ENCODE peak calls at places on chromosomes 7 and 10, in ten cellular contexts. V, E, G, Z, M, T, P, O, L and A are unnamed samples. For H3K27me3, the result is how much of the 10 kb centered on the place peaks cover.

GRCh38 chr7:66557214-66558200 is 71.2 kb upstream of the KCTD7 start:
- DNase-seq in L (peak), P (peak), E (peak), Z (no peak), O (peak), G (peak), M (peak), T (peak), V (no peak), A (peak)

GRCh38 chr10:93420091-93420490 is 62.0 kb downstream of the MYOF start:
- DNase-seq in Z (no peak), P (no peak), M (no peak), E (no peak), G (no peak), L (no peak), V (peak), O (no peak), T (no peak), A (no peak)

GRCh38 chr10:96380821-96381220 is 22.0 kb upstream of the OPALIN start:
- DNase-seq in M (no peak), V (no peak), Z (no peak), O (no peak), P (no peak), T (no peak), G (no peak), L (no peak), E (no peak), A (no peak)

GRCh38 chr7:50339990-50340500 is 35.5 kb downstream of the IKZF1 start:
- DNase-seq in M (no peak), O (no peak), E (no peak), L (no peak), P (no peak), T (no peak), G (no peak), Z (no peak), V (no peak), A (no peak)

GRCh38 chr7:151404216-151405011 is 5.4 kb downstream of the WDR86 start:
- DNase-seq in T (peak), L (no peak), Z (no peak), O (peak), V (peak), P (no peak), G (peak), E (peak), M (no peak), A (no peak)

GRCh38 chr10:130358981-130359650 is 222.9 kb downstream of the GLRX3 start:
- DNase-seq in G (peak), E (no peak), M (no peak), O (no peak), Z (no peak), V (no peak), P (peak), T (no peak), L (no peak), A (no peak)

GRCh38 chr7:3537210-3537875 is 236.3 kb downstream of the SDK1 start:
- DNase-seq in G (no peak), P (no peak), Z (no peak), T (peak), O (no peak), L (no peak), E (no peak), M (no peak), V (peak), A (no peak)

GRCh38 chr7:70569335-70569819 is 562.6 kb upstream of the GALNT17 start:
- DNase-seq in V (peak), O (no peak), Z (peak), G (no peak), M (no peak), T (no peak), L (no peak), P (no peak), E (no peak), A (no peak)

GRCh38 chr7:79132844-79133451 is 320.5 kb downstream of the MAGI2 start:
- DNase-seq in O (no peak), Z (no peak), G (no peak), L (no peak), V (no peak), M (peak), P (no peak), E (no peak), T (no peak), A (no peak)

GRCh38 chr10:75696536-75696935 is 265.1 kb downstream of the LRMDA start:
- DNase-seq in O (no peak), L (no peak), E (no peak), G (no peak), P (no peak), M (no peak), Z (no peak), T (no peak), V (no peak), A (no peak)

GRCh38 chr7:92403760-92404074 is 43.6 kb upstream of the GATAD1 start:
- DNase-seq in M (no peak), V (no peak), T (no peak), O (peak), E (no peak), L (no peak), Z (no peak), P (no peak), G (no peak), A (no peak)

GRCh38 chr7:124489925-124490324 is 275.7 kb downstream of the GPR37 start:
- DNase-seq in E (no peak), L (no peak), G (no peak), P (no peak), T (no peak), M (no peak), Z (no peak), V (no peak), O (no peak), A (no peak)

GRCh38 chr7:87672217-87672616 is 44.0 kb downstream of the RUNDC3B start:
- DNase-seq in Z (no peak), P (no peak), L (no peak), M (no peak), G (no peak), O (no peak), T (no peak), V (no peak), E (no peak), A (no peak)

GRCh38 chr7:64877714-64878610 is 25.1 kb upstream of the ZNF273 start:
- DNase-seq in Z (no peak), V (no peak), M (no peak), E (peak), P (no peak), T (no peak), O (no peak), G (peak), L (no peak), A (no peak)

GRCh38 chr10:80252296-80252887 is 37.1 kb downstream of the MAT1A start:
- DNase-seq in M (no peak), E (no peak), L (no peak), Z (no peak), G (no peak), V (no peak), P (peak), O (no peak), T (no peak), A (no peak)

GRCh38 chr7:151539055-151539714 is 19.5 kb upstream of the RHEB start:
- DNase-seq in L (peak), E (no peak), G (no peak), Z (no peak), P (no peak), O (peak), V (no peak), T (no peak), M (no peak), A (no peak)

GRCh38 chr7:91140982-91141381 is 123.3 kb upstream of the FZD1 start:
- DNase-seq in E (no peak), Z (no peak), M (no peak), L (no peak), T (no peak), G (no peak), P (no peak), V (no peak), O (no peak), A (no peak)

GRCh38 chr10:50885097-50885859 is at the start of gene A1CF:
- DNase-seq in E (no peak), V (no peak), Z (no peak), O (no peak), T (no peak), L (no peak), M (no peak), G (no peak), P (no peak), A (no peak)

GRCh38 chr7:157664866-157665633 is 328.2 kb downstream of the DNAJB6 start:
- DNase-seq in Z (no peak), L (no peak), P (no peak), T (no peak), O (no peak), E (no peak), G (peak), M (no peak), V (no peak), A (no peak)

GRCh38 chr7:148708026-148708685 is 9.5 kb downstream of the CUL1 start:
- DNase-seq in P (peak), L (no peak), T (no peak), E (no peak), Z (no peak), M (no peak), V (no peak), O (no peak), G (no peak), A (no peak)

GRCh38 chr7:138756591-138757222 is 41.1 kb upstream of the TMEM213 start:
- DNase-seq in L (no peak), O (no peak), Z (no peak), M (no peak), G (no peak), T (peak), P (no peak), E (no peak), V (no peak), A (no peak)

GRCh38 chr7:87517136-87517805 is 41.8 kb upstream of the ABCB4 start:
- DNase-seq in L (no peak), Z (no peak), M (no peak), G (no peak), T (peak), V (peak), O (no peak), E (no peak), P (no peak), A (no peak)

GRCh38 chr10:124150189-124150806 is 56.9 kb upstream of the CHST15 start:
- DNase-seq in T (no peak), Z (no peak), G (peak), E (no peak), M (no peak), O (no peak), P (peak), V (no peak), L (no peak), A (no peak)

GRCh38 chr7:120988591-120989299 is at the start of gene CPED1:
- DNase-seq in V (peak), P (peak), M (no peak), G (peak), Z (no peak), L (peak), O (peak), T (peak), E (peak), A (peak)

GRCh38 chr10:95675403-95676116 is 18.2 kb downstream of the TCTN3 start:
- DNase-seq in V (no peak), G (no peak), M (no peak), E (no peak), O (no peak), L (no peak), Z (no peak), P (no peak), T (no peak), A (no peak)

GRCh38 chr10:78408671-78409472 is 375.2 kb downstream of the RPS24 start:
- DNase-seq in Z (no peak), E (peak), T (no peak), V (peak), P (no peak), M (no peak), L (peak), O (peak), G (peak), A (peak)

GRCh38 chr7:1248459-1249131 is 15.9 kb downstream of the UNCX start:
- DNase-seq in O (no peak), M (no peak), P (no peak), L (peak), Z (no peak), T (no peak), V (no peak), E (no peak), G (no peak), A (no peak)

GRCh38 chr7:32501522-32501921 is 6.2 kb downstream of the AVL9 start:
- DNase-seq in P (no peak), T (peak), O (no peak), L (no peak), G (no peak), V (peak), Z (no peak), E (no peak), M (no peak), A (no peak)

GRCh38 chr10:111298031-111298430 is 221.2 kb downstream of the ADRA2A start:
- DNase-seq in Z (no peak), G (no peak), O (no peak), L (no peak), E (no peak), V (no peak), T (no peak), P (no peak), M (no peak), A (no peak)

GRCh38 chr10:103086799-103087198 is 106.3 kb downstream of the NT5C2 start:
- DNase-seq in O (no peak), V (no peak), M (no peak), Z (no peak), E (no peak), G (no peak), T (no peak), P (no peak), L (no peak), A (no peak)

GRCh38 chr10:86733260-86733671 is 23.2 kb upstream of the BMPR1A start:
- DNase-seq in L (no peak), E (peak), G (peak), T (no peak), O (no peak), P (no peak), Z (no peak), V (no peak), M (no peak), A (no peak)

GRCh38 chr7:3063016-3063753 is 19.5 kb upstream of the CARD11 start:
- DNase-seq in L (no peak), Z (no peak), E (no peak), G (no peak), P (peak), V (no peak), O (no peak), M (no peak), T (no peak), A (no peak)

DNA sequence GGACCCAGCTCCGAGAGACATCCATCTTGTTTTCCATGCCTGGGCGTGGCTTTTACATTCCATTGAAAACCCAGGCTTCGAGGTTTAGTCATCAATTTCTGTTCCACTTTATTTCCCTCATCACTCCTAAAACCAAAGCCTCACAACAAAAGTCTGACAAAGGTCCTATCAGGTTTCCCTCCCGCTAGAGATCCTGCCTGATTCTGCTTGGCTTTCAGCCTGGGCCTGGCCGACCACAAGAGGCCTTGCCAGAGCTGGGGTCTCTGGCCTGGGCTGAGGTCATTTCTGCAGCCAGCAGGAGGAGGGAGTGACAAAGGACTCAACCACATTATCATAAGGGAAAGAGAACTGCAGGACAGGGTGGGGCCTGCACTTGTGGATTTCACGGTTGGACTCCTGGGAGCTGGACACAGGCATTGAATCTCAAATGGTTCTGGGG is 167.0 kb downstream of the FANK1 start:
- DNase-seq in L (no peak), M (no peak), P (no peak), O (no peak), T (peak), G (no peak), V (peak), E (no peak), Z (no peak), A (no peak)
- H3K27me3 ChIP-seq in L (under half), M (under half), P (under half), O (under half), T (under half), G (under half), V (under half), E (under half), Z (under half), A (under half)

DNA sequence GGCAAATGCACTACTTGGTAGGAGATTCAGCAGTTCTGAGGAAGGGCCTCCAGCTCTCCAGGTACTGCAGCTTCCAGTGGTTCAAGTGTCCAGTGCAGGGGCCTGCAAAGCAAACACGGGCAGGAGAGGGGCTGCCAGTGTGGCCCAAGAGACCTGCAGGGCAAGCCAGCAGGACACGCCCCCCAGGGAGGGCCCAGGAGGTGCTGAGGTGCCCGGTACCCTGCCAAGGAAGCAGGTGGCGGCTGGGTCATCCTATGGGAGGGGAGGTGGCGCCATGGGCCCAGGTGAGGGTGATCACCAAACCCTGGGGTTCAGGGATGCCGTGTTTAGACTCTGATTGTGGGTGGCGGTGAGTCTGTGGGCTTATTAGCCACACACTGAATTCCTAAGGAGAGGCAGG is 45.7 kb downstream of the PARP12 start:
- DNase-seq in G (no peak), T (no peak), M (no peak), Z (no peak), O (no peak), P (no peak), E (no peak), L (no peak), V (no peak), A (no peak)
- H3K27me3 ChIP-seq in G (under half), T (under half), M (under half), Z (under half), O (under half), P (under half), E (under half), L (under half), V (under half), A (under half)

GRCh38 chr10:100642295-100642994 is 102.9 kb upstream of the PAX2 start:
- DNase-seq in L (no peak), O (no peak), G (no peak), Z (no peak), T (no peak), E (no peak), M (no peak), V (no peak), P (no peak), A (no peak)
- H3K27me3 ChIP-seq in L (under half), O (under half), G (under half), Z (under half), T (under half), E (under half), M (under half), V (under half), P (half or more), A (under half)

DNA sequence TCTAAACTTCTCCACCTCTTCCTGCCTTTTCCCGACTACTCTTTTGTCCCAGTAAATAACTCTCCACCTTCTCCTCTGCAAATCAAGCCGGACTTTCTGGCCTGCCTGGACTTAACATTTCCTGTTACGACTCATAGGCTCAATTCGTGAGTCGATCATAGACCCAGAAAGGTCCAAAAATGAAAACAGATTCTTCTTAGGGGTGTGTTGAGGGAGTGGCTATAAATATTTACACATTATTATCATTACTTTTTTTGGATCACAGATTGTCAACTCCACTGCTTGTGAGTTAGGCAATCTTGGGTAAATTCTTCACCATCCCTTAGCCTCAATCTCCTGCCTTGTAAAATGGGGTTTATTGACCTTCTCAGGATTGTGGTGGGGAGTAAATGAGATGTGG is 58.9 kb upstream of the HABP2 start:
- DNase-seq in P (no peak), O (no peak), T (peak), V (no peak), M (no peak), G (no peak), L (no peak), Z (no peak), E (no peak), A (peak)
- H3K27me3 ChIP-seq in P (under half), O (under half), T (under half), V (under half), M (half or more), G (under half), L (under half), Z (under half), E (under half), A (under half)

GRCh38 chr10:15603446-15604011 is 116.2 kb downstream of the ITGA8 start:
- DNase-seq in M (no peak), L (no peak), P (no peak), O (no peak), G (no peak), V (no peak), Z (no peak), E (no peak), T (no peak), A (no peak)
- H3K27me3 ChIP-seq in M (under half), L (under half), P (under half), O (under half), G (under half), V (under half), Z (under half), E (under half), T (under half), A (under half)

GRCh38 chr7:117871778-117872538 is 1.3 kb downstream of the CTTNBP2 start:
- DNase-seq in P (no peak), O (peak), V (no peak), M (no peak), G (peak), Z (no peak), E (no peak), L (peak), T (no peak), A (no peak)

GRCh38 chr7:117873056-117873932 is at the start of gene CTTNBP2:
- DNase-seq in E (peak), V (peak), G (peak), L (peak), P (peak), M (no peak), T (peak), Z (no peak), O (peak), A (peak)

GRCh38 chr7:117873933-117874530 is 791 bp upstream of the CTTNBP2 start:
- DNase-seq in E (no peak), P (no peak), G (no peak), Z (no peak), V (no peak), L (no peak), O (no peak), M (no peak), T (no peak), A (no peak)

GRCh38 chr7:117872565-117873055 is 631 bp downstream of the CTTNBP2 start:
- DNase-seq in P (no peak), M (no peak), G (peak), O (peak), T (no peak), Z (no peak), L (peak), E (no peak), V (no peak), A (peak)

GRCh38 chr7:117875566-117875965 is 2.3 kb upstream of the CTTNBP2 start:
- DNase-seq in M (no peak), O (no peak), P (peak), G (no peak), E (no peak), T (no peak), V (no peak), Z (no peak), L (no peak), A (no peak)
- H3K27me3 ChIP-seq in M (under half), O (under half), P (under half), G (under half), E (under half), T (under half), V (under half), Z (under half), L (under half), A (under half)

DNA sequence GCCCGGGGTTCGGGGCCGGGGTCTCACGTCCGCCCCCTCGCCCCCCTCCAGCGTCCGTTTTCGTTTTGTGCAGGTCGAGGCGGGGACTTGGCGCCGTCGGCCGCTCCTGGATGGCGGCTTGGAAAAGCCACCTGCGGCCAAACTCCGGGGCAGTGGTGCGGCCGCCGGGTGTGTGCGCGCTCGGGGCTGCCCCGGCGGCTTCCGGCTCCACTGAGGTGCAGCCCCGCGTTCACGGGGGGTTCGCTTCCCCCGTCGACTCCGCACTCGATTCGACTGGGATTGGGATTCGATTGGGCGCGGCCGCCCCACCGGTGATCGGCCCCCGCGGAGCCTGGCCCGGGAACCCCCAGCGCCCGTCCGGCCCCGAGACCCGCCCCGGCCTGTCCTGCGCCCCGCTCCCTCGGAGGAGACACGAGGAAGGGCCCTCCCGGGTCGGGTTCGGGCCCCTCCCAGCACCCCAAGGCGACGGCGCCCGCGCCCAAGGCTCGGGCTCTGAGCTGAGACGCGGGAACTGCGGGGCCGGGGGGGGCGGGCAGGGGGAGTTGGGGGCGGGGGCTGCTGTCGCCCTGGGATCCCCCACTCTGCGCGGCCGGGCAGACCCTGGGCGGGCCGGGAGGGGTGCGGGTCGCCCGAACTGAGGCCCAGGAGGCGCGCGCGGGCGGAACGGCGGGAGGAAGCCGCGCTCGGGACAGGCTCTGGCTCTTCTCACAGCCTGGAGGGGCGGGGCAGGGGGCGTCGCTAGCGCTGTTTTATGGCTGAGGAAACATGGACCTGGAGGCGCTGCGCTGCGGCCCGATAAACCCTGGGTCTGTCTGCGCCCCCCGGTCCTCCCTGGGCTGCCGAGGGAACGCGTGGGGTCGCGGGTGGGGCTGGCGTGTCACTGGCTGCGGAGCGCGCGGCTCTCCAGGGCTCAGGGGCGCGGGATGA is 1.6 kb upstream of the NKX6-2 start:
- DNase-seq in V (no peak), L (no peak), E (no peak), M (no peak), O (no peak), T (no peak), P (no peak), G (no peak), Z (no peak), A (no peak)
- H3K27me3 ChIP-seq in V (under half), L (under half), E (half or more), M (under half), O (under half), T (under half), P (under half), G (half or more), Z (under half), A (under half)